ENCODE peak calls at places on chromosomes 4 and X, in four cellular contexts. One of them, this sample, is unnamed.

GRCh38 chr4:131370846-131371245 is 1778.2 kb upstream of the PCDH10 start:
- DNase-seq in CD4-positive, alpha-beta T cell: no peak
- DNase-seq in activated gamma-delta T cell treated with Interleukin-2 at 50 U/mL for 16 hours: no peak
- DNase-seq in endothelial cell: no peak
- DNase-seq in this sample: peak; percentile 12

GRCh38 chr4:11548529-11549176 is 120.0 kb upstream of the HS3ST1 start:
- DNase-seq in activated gamma-delta T cell treated with Interleukin-2 at 50 U/mL for 16 hours: no peak
- DNase-seq in endothelial cell: no peak
- DNase-seq in CD4-positive, alpha-beta T cell: no peak
- DNase-seq in this sample: no peak

GRCh38 chrX:73131877-73132276 is 52.6 kb upstream of the PABPC1L2A start:
- DNase-seq in endothelial cell: no peak
- DNase-seq in CD4-positive, alpha-beta T cell: no peak
- DNase-seq in activated gamma-delta T cell treated with Interleukin-2 at 50 U/mL for 16 hours: no peak
- DNase-seq in this sample: no peak

GRCh38 chr4:15232725-15233597 is 194.9 kb upstream of the C1QTNF7 start:
- DNase-seq in endothelial cell: no peak
- DNase-seq in CD4-positive, alpha-beta T cell: no peak
- DNase-seq in activated gamma-delta T cell treated with Interleukin-2 at 50 U/mL for 16 hours: no peak
- DNase-seq in this sample: no peak

GRCh38 chr4:121034010-121034409 is 38.3 kb downstream of the NDNF start:
- DNase-seq in activated gamma-delta T cell treated with Interleukin-2 at 50 U/mL for 16 hours: no peak
- DNase-seq in CD4-positive, alpha-beta T cell: no peak
- DNase-seq in endothelial cell: no peak
- DNase-seq in this sample: no peak

GRCh38 chrX:53433651-53434639 is at the start of gene HSD17B10:
- DNase-seq in activated gamma-delta T cell treated with Interleukin-2 at 50 U/mL for 16 hours: peak; percentile 80
- DNase-seq in CD4-positive, alpha-beta T cell: peak; percentile 72
- DNase-seq in endothelial cell: peak; percentile 77
- DNase-seq in this sample: peak; percentile 87

GRCh38 chr4:68361146-68361589 is 11.3 kb upstream of the YTHDC1 start:
- DNase-seq in CD4-positive, alpha-beta T cell: no peak
- DNase-seq in activated gamma-delta T cell treated with Interleukin-2 at 50 U/mL for 16 hours: no peak
- DNase-seq in endothelial cell: no peak
- DNase-seq in this sample: no peak

GRCh38 chr4:83285022-83285387 is 407 bp upstream of the COQ2 start:
- DNase-seq in endothelial cell: peak; percentile 7
- DNase-seq in activated gamma-delta T cell treated with Interleukin-2 at 50 U/mL for 16 hours: no peak
- DNase-seq in CD4-positive, alpha-beta T cell: no peak
- DNase-seq in this sample: no peak

GRCh38 chrX:134294548-134294947 is 57.6 kb downstream of the CCDC160 start:
- DNase-seq in CD4-positive, alpha-beta T cell: no peak
- DNase-seq in endothelial cell: no peak
- DNase-seq in activated gamma-delta T cell treated with Interleukin-2 at 50 U/mL for 16 hours: no peak
- DNase-seq in this sample: no peak

GRCh38 chrX:80806557-80806956 is 3.1 kb downstream of the BRWD3 start:
- DNase-seq in activated gamma-delta T cell treated with Interleukin-2 at 50 U/mL for 16 hours: no peak
- DNase-seq in endothelial cell: no peak
- DNase-seq in CD4-positive, alpha-beta T cell: no peak
- DNase-seq in this sample: no peak

GRCh38 chrX:152632445-152633097 is 5.1 kb upstream of the GABRQ start:
- DNase-seq in CD4-positive, alpha-beta T cell: peak; percentile 3
- DNase-seq in activated gamma-delta T cell treated with Interleukin-2 at 50 U/mL for 16 hours: peak; percentile 13
- DNase-seq in endothelial cell: peak; percentile 65
- DNase-seq in this sample: peak; percentile 21

GRCh38 chr4:78377555-78377954 is 174.0 kb upstream of the ANXA3 start:
- DNase-seq in endothelial cell: no peak
- DNase-seq in CD4-positive, alpha-beta T cell: no peak
- DNase-seq in activated gamma-delta T cell treated with Interleukin-2 at 50 U/mL for 16 hours: no peak
- DNase-seq in this sample: no peak